ENCODE peak calls at places on chromosome 3, in six cellular contexts. One of them, this sample, is unnamed. For H3K4me1 and H3K36me3, the result is how much of the 10 kb centered on the place peaks cover.

GRCh38 chr3:108222813-108223307 is 636 bp upstream of the IFT57 start:
- DNase-seq in upper lobe of right lung: no peak
- DNase-seq in left ventricle myocardium inferior: no peak
- DNase-seq in tibial artery: no peak
- DNase-seq in Peyer's patch: no peak
- DNase-seq in ovary: no peak
- DNase-seq in this sample: no peak

GRCh38 chr3:48399387-48400172 is 27.6 kb downstream of the FBXW12 start:
- DNase-seq in ovary: peak
- DNase-seq in Peyer's patch: peak
- DNase-seq in upper lobe of right lung: no peak
- DNase-seq in left ventricle myocardium inferior: no peak
- DNase-seq in tibial artery: no peak
- DNase-seq in this sample: peak

GRCh38 chr3:39147711-39148115 is 5.7 kb downstream of the CSRNP1 start:
- DNase-seq in tibial artery: no peak
- DNase-seq in left ventricle myocardium inferior: no peak
- DNase-seq in Peyer's patch: peak
- DNase-seq in upper lobe of right lung: no peak
- DNase-seq in ovary: peak
- DNase-seq in this sample: no peak

GRCh38 chr3:101865751-101866509 is 16.6 kb downstream of the NFKBIZ start:
- DNase-seq in upper lobe of right lung: no peak
- DNase-seq in tibial artery: no peak
- DNase-seq in left ventricle myocardium inferior: no peak
- DNase-seq in ovary: no peak
- DNase-seq in Peyer's patch: no peak
- DNase-seq in this sample: no peak

GRCh38 chr3:33131328-33132018 is 17.7 kb downstream of the CRTAP start:
- DNase-seq in upper lobe of right lung: no peak
- DNase-seq in Peyer's patch: no peak
- DNase-seq in ovary: no peak
- DNase-seq in tibial artery: no peak
- DNase-seq in left ventricle myocardium inferior: no peak
- DNase-seq in this sample: no peak

GRCh38 chr3:142213298-142213697 is 12.1 kb downstream of the GK5 start:
- DNase-seq in left ventricle myocardium inferior: no peak
- DNase-seq in Peyer's patch: no peak
- DNase-seq in upper lobe of right lung: no peak
- DNase-seq in ovary: no peak
- DNase-seq in tibial artery: no peak
- DNase-seq in this sample: no peak

GRCh38 chr3:117752984-117753717 is 1043.6 kb downstream of the TUSC7 start:
- DNase-seq in tibial artery: no peak
- DNase-seq in upper lobe of right lung: no peak
- DNase-seq in ovary: no peak
- DNase-seq in Peyer's patch: no peak
- DNase-seq in left ventricle myocardium inferior: no peak
- DNase-seq in this sample: no peak

GRCh38 chr3:31432897-31433678 is 99.6 kb upstream of the STT3B start:
- DNase-seq in tibial artery: no peak
- DNase-seq in Peyer's patch: no peak
- DNase-seq in left ventricle myocardium inferior: no peak
- DNase-seq in upper lobe of right lung: no peak
- DNase-seq in ovary: no peak
- DNase-seq in this sample: no peak

GRCh38 chr3:128091586-128091985 is 32.0 kb downstream of the RUVBL1 start:
- DNase-seq in left ventricle myocardium inferior: no peak
- DNase-seq in upper lobe of right lung: no peak
- DNase-seq in Peyer's patch: no peak
- DNase-seq in tibial artery: no peak
- DNase-seq in ovary: no peak
- DNase-seq in this sample: no peak

GRCh38 chr3:190053919-190054672 is 66.6 kb downstream of the P3H2 start:
- DNase-seq in tibial artery: no peak
- DNase-seq in upper lobe of right lung: no peak
- DNase-seq in left ventricle myocardium inferior: peak
- DNase-seq in ovary: no peak
- DNase-seq in Peyer's patch: no peak
- DNase-seq in this sample: no peak

GRCh38 chr3:9087831-9088413 is 124.7 kb upstream of the RAD18 start:
- DNase-seq in upper lobe of right lung: no peak
- DNase-seq in ovary: no peak
- DNase-seq in left ventricle myocardium inferior: no peak
- DNase-seq in Peyer's patch: no peak
- DNase-seq in tibial artery: peak
- DNase-seq in this sample: no peak

GRCh38 chr3:138608322-138609214 is at the start of gene FAIM:
- DNase-seq in Peyer's patch: peak
- DNase-seq in tibial artery: peak
- DNase-seq in ovary: peak
- DNase-seq in left ventricle myocardium inferior: peak
- DNase-seq in upper lobe of right lung: peak
- DNase-seq in this sample: peak

GRCh38 chr3:129277829-129278271 is 820 bp upstream of the HMCES start:
- DNase-seq in ovary: peak
- DNase-seq in Peyer's patch: no peak
- DNase-seq in tibial artery: no peak
- DNase-seq in left ventricle myocardium inferior: no peak
- DNase-seq in upper lobe of right lung: no peak
- DNase-seq in this sample: no peak

GRCh38 chr3:20060924-20061323 is 20.7 kb downstream of the KAT2B start:
- DNase-seq in left ventricle myocardium inferior: no peak
- DNase-seq in Peyer's patch: no peak
- DNase-seq in tibial artery: no peak
- DNase-seq in upper lobe of right lung: no peak
- DNase-seq in ovary: no peak
- DNase-seq in this sample: no peak

GRCh38 chr3:69890094-69890493 is 109.4 kb upstream of the SAMMSON start:
- DNase-seq in Peyer's patch: no peak
- DNase-seq in ovary: no peak
- DNase-seq in tibial artery: no peak
- DNase-seq in upper lobe of right lung: no peak
- DNase-seq in left ventricle myocardium inferior: no peak
- DNase-seq in this sample: no peak

GRCh38 chr3:37993811-37994638 is 3.4 kb downstream of the VILL start:
- DNase-seq in upper lobe of right lung: peak
- DNase-seq in ovary: peak
- DNase-seq in tibial artery: peak
- DNase-seq in Peyer's patch: peak
- DNase-seq in left ventricle myocardium inferior: peak
- DNase-seq in this sample: peak

GRCh38 chr3:190197346-190197763 is 76.7 kb upstream of the P3H2 start:
- DNase-seq in upper lobe of right lung: no peak
- DNase-seq in tibial artery: no peak
- DNase-seq in left ventricle myocardium inferior: no peak
- DNase-seq in ovary: no peak
- DNase-seq in Peyer's patch: no peak
- DNase-seq in this sample: no peak

GRCh38 chr3:106811376-106811775 is 565.9 kb upstream of the CCDC54 start:
- DNase-seq in Peyer's patch: no peak
- DNase-seq in left ventricle myocardium inferior: no peak
- DNase-seq in ovary: no peak
- DNase-seq in tibial artery: no peak
- DNase-seq in upper lobe of right lung: no peak
- DNase-seq in this sample: no peak

GRCh38 chr3:154952538-154952937 is 127.6 kb upstream of the MME start:
- DNase-seq in left ventricle myocardium inferior: no peak
- DNase-seq in Peyer's patch: no peak
- DNase-seq in upper lobe of right lung: no peak
- DNase-seq in tibial artery: no peak
- DNase-seq in ovary: no peak
- DNase-seq in this sample: no peak

GRCh38 chr3:185653949-185654757 is 68.1 kb downstream of the SENP2 start:
- DNase-seq in Peyer's patch: no peak
- DNase-seq in left ventricle myocardium inferior: no peak
- DNase-seq in ovary: no peak
- DNase-seq in upper lobe of right lung: no peak
- DNase-seq in tibial artery: no peak
- DNase-seq in this sample: no peak

GRCh38 chr3:140391041-140391440 is 286.8 kb upstream of the TRIM42 start:
- DNase-seq in left ventricle myocardium inferior: no peak
- DNase-seq in tibial artery: no peak
- DNase-seq in Peyer's patch: no peak
- DNase-seq in upper lobe of right lung: no peak
- DNase-seq in ovary: no peak
- DNase-seq in this sample: no peak

GRCh38 chr3:170651260-170651845 is 65.5 kb upstream of the SLC7A14 start:
- DNase-seq in left ventricle myocardium inferior: no peak
- DNase-seq in ovary: no peak
- DNase-seq in upper lobe of right lung: no peak
- DNase-seq in tibial artery: no peak
- DNase-seq in Peyer's patch: no peak
- DNase-seq in this sample: no peak

GRCh38 chr3:25433868-25434267 is 5.8 kb downstream of the RARB start:
- DNase-seq in ovary: no peak
- DNase-seq in left ventricle myocardium inferior: peak
- DNase-seq in Peyer's patch: no peak
- DNase-seq in tibial artery: no peak
- DNase-seq in upper lobe of right lung: no peak
- DNase-seq in this sample: no peak

DNA sequence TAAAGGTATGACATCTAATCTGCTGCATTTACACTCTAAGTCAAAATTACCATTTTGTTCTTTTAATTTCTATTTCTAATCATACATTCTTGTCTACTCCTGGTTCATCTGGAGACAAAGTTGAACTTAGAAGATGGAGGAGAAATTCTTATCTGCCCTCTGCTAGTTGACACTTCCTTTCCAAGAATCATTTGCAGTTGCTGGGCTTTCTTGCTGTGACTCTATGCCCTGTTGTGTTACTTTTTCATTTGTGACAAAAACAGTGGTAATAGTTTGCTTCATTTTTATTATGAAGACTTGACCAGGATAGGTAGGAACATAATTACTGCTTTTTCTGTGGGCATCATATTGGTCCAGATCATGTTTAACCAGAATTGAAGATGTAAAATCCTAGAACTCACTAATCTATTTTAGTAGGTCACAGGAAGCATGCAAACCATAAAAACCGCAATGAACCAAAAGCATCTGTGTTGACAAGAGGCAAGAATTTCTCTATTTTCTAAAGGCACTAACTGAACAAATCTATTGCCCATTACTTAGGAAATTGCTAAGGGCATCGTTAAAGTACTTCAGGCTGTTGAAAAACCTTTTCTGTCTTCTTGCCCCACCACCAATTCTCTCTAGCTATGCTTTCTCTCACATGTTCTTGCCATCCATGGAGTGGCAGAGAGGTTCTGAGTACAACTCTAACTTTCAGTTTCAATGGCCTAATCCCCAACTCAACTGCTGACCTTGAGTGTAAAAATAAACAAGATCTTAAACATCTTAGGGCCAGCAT is 4.2 kb upstream of the CCR2 start:
- DNase-seq in left ventricle myocardium inferior: no peak
- DNase-seq in upper lobe of right lung: no peak
- DNase-seq in tibial artery: no peak
- DNase-seq in ovary: no peak
- DNase-seq in Peyer's patch: no peak
- DNase-seq in this sample: no peak
- H3K4me1 ChIP-seq in left ventricle myocardium inferior: under half
- H3K4me1 ChIP-seq in upper lobe of right lung: under half
- H3K4me1 ChIP-seq in tibial artery: under half
- H3K4me1 ChIP-seq in ovary: under half
- H3K4me1 ChIP-seq in Peyer's patch: under half
- H3K4me1 ChIP-seq in this sample: under half

DNA sequence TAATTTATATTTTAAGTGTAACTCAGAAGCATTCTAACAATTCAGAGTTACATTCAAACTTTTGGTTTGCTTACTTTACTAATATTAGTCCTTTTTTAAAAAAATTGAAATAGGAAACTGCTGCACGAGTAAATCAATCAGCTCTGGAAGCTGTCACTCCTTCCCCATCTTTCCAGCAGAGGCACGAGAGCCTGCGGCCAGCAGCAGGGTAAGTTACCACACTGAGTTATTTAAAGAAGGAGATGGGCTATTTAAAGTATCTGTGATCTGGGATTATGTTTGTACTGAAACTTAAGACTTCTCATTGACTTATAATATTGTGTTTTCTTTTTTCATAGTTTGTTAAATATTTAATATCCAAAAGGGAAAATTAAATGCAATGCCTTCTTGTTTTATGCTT is 29.3 kb downstream of the APPL1 start:
- DNase-seq in upper lobe of right lung: no peak
- DNase-seq in ovary: no peak
- DNase-seq in left ventricle myocardium inferior: peak
- DNase-seq in tibial artery: no peak
- DNase-seq in Peyer's patch: no peak
- DNase-seq in this sample: no peak
- H3K36me3 ChIP-seq in upper lobe of right lung: half or more
- H3K36me3 ChIP-seq in ovary: under half
- H3K36me3 ChIP-seq in left ventricle myocardium inferior: half or more
- H3K36me3 ChIP-seq in tibial artery: half or more
- H3K36me3 ChIP-seq in Peyer's patch: under half
- H3K36me3 ChIP-seq in this sample: half or more

GRCh38 chr3:150547045-150547753 is 612 bp downstream of the EIF2A start:
- DNase-seq in ovary: no peak
- DNase-seq in upper lobe of right lung: no peak
- DNase-seq in tibial artery: no peak
- DNase-seq in Peyer's patch: no peak
- DNase-seq in left ventricle myocardium inferior: no peak
- DNase-seq in this sample: no peak

GRCh38 chr3:150544726-150545125 is 1.6 kb downstream of the SERP1 start:
- DNase-seq in upper lobe of right lung: no peak
- DNase-seq in tibial artery: no peak
- DNase-seq in left ventricle myocardium inferior: no peak
- DNase-seq in ovary: no peak
- DNase-seq in Peyer's patch: no peak
- DNase-seq in this sample: no peak

GRCh38 chr3:150544040-150544439 is 2.3 kb downstream of the SERP1 start:
- DNase-seq in ovary: no peak
- DNase-seq in Peyer's patch: no peak
- DNase-seq in upper lobe of right lung: no peak
- DNase-seq in tibial artery: no peak
- DNase-seq in left ventricle myocardium inferior: no peak
- DNase-seq in this sample: no peak

GRCh38 chr3:150545419-150546225 is 674 bp downstream of the SERP1 start:
- DNase-seq in ovary: no peak
- DNase-seq in Peyer's patch: no peak
- DNase-seq in upper lobe of right lung: no peak
- DNase-seq in tibial artery: no peak
- DNase-seq in left ventricle myocardium inferior: peak
- DNase-seq in this sample: no peak

GRCh38 chr3:150546226-150547044 is at the start of the genes EIF2A and SERP1:
- DNase-seq in ovary: peak
- DNase-seq in upper lobe of right lung: peak
- DNase-seq in Peyer's patch: peak
- DNase-seq in tibial artery: peak
- DNase-seq in left ventricle myocardium inferior: peak
- DNase-seq in this sample: peak
- H3K4me3 ChIP-seq in ovary: peak
- H3K4me3 ChIP-seq in upper lobe of right lung: peak
- H3K4me3 ChIP-seq in Peyer's patch: peak
- H3K4me3 ChIP-seq in tibial artery: peak
- H3K4me3 ChIP-seq in left ventricle myocardium inferior: peak
- H3K4me3 ChIP-seq in this sample: peak

DNA sequence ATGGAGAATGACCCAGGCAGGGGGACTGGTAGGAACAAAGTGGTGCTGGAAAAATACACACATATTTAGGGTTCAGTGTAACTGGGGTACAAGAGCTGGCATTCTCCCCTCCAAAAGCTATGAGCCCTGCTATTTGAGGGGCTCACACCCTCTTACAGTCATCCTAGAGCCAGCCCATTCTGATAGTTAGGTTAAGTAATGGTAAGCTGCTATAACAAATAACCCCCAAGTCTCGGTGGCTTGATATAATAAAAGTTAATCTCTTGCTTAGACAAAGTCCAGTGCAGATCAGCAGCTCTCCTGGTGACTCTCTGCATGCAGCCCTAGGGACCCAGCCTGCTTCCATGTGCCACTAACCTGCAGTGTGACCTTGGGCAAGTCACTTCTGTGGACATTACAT is 234.9 kb upstream of the HES1 start:
- DNase-seq in tibial artery: no peak
- DNase-seq in Peyer's patch: no peak
- DNase-seq in left ventricle myocardium inferior: no peak
- DNase-seq in ovary: no peak
- DNase-seq in upper lobe of right lung: no peak
- DNase-seq in this sample: no peak
- H3K4me1 ChIP-seq in tibial artery: under half
- H3K4me1 ChIP-seq in Peyer's patch: under half
- H3K4me1 ChIP-seq in left ventricle myocardium inferior: under half
- H3K4me1 ChIP-seq in ovary: under half
- H3K4me1 ChIP-seq in upper lobe of right lung: under half
- H3K4me1 ChIP-seq in this sample: under half